ENCODE peak calls at places on chromosomes 16 and 17, in five cellular contexts. One of them, this sample, is unnamed.

GRCh38 chr17:1606352-1606985 is 22.2 kb downstream of the SLC43A2 start:
- DNase-seq in PC-3: no peak
- DNase-seq in neural progenitor cell: no peak
- DNase-seq in SK-N-SH: no peak
- DNase-seq in HCT116: no peak
- DNase-seq in this sample: no peak

GRCh38 chr16:19294156-19294649 is 8.7 kb downstream of the CLEC19A start:
- DNase-seq in PC-3: no peak
- DNase-seq in neural progenitor cell: no peak
- DNase-seq in SK-N-SH: no peak
- DNase-seq in HCT116: no peak
- DNase-seq in this sample: peak; percentile 84

GRCh38 chr16:85554791-85555548 is 58.2 kb upstream of the GSE1 start:
- DNase-seq in PC-3: peak; percentile 21
- DNase-seq in neural progenitor cell: peak; percentile 62
- DNase-seq in SK-N-SH: no peak
- DNase-seq in HCT116: no peak
- DNase-seq in this sample: peak; percentile 14

GRCh38 chr16:87815567-87815966 is 49.8 kb upstream of the KLHDC4 start:
- DNase-seq in PC-3: no peak
- DNase-seq in neural progenitor cell: peak; percentile 43
- DNase-seq in SK-N-SH: no peak
- DNase-seq in HCT116: no peak
- DNase-seq in this sample: no peak

GRCh38 chr17:37650419-37651003 is 7.3 kb upstream of the DDX52 start:
- DNase-seq in PC-3: peak; percentile 46
- DNase-seq in neural progenitor cell: peak; percentile 74
- DNase-seq in SK-N-SH: peak; percentile 54
- DNase-seq in HCT116: peak; percentile 41
- DNase-seq in this sample: peak; percentile 21

GRCh38 chr17:69428252-69428980 is 13.9 kb downstream of the MAP2K6 start:
- DNase-seq in PC-3: no peak
- DNase-seq in neural progenitor cell: no peak
- DNase-seq in SK-N-SH: no peak
- DNase-seq in HCT116: no peak
- DNase-seq in this sample: no peak

GRCh38 chr16:84362410-84362809 is 5.9 kb upstream of the ATP2C2 start:
- DNase-seq in PC-3: peak; percentile 64
- DNase-seq in neural progenitor cell: peak; percentile 85
- DNase-seq in SK-N-SH: no peak
- DNase-seq in HCT116: no peak
- DNase-seq in this sample: no peak

GRCh38 chr17:48529191-48529979 is 1.4 kb downstream of the HOXB1 start:
- DNase-seq in PC-3: no peak
- DNase-seq in neural progenitor cell: no peak
- DNase-seq in SK-N-SH: no peak
- DNase-seq in HCT116: no peak
- DNase-seq in this sample: no peak

GRCh38 chr17:74890554-74890953 is 2.9 kb downstream of the FADS6 start:
- DNase-seq in PC-3: no peak
- DNase-seq in neural progenitor cell: no peak
- DNase-seq in SK-N-SH: no peak
- DNase-seq in HCT116: no peak
- DNase-seq in this sample: no peak

GRCh38 chr17:44965491-44966234 is 2.4 kb downstream of the C1QL1 start:
- DNase-seq in PC-3: no peak
- DNase-seq in neural progenitor cell: no peak
- DNase-seq in SK-N-SH: no peak
- DNase-seq in HCT116: no peak
- DNase-seq in this sample: no peak

GRCh38 chr17:75856062-75856681 is 1.0 kb upstream of the WBP2 start:
- DNase-seq in PC-3: peak; percentile 45
- DNase-seq in neural progenitor cell: no peak
- DNase-seq in SK-N-SH: no peak
- DNase-seq in HCT116: no peak
- DNase-seq in this sample: peak; percentile 41

GRCh38 chr16:77304134-77304533 is 104.9 kb downstream of the SYCE1L start:
- DNase-seq in PC-3: no peak
- DNase-seq in neural progenitor cell: no peak
- DNase-seq in SK-N-SH: no peak
- DNase-seq in HCT116: no peak
- DNase-seq in this sample: no peak

GRCh38 chr16:18800674-18801196 is 614 bp downstream of the ARL6IP1 start:
- DNase-seq in PC-3: no peak
- DNase-seq in neural progenitor cell: peak; percentile 73
- DNase-seq in SK-N-SH: no peak
- DNase-seq in HCT116: no peak
- DNase-seq in this sample: no peak

GRCh38 chr17:62653002-62653830 is 25.7 kb downstream of the MRC2 start:
- DNase-seq in PC-3: peak; percentile 68
- DNase-seq in neural progenitor cell: peak; percentile 95
- DNase-seq in SK-N-SH: peak; percentile 97
- DNase-seq in HCT116: no peak
- DNase-seq in this sample: peak; percentile 34

GRCh38 chr17:45341389-45342158 is 24.8 kb upstream of the MAP3K14 start:
- DNase-seq in PC-3: peak; percentile 36
- DNase-seq in neural progenitor cell: peak; percentile 74
- DNase-seq in SK-N-SH: peak; percentile 62
- DNase-seq in HCT116: peak; percentile 66
- DNase-seq in this sample: no peak

GRCh38 chr16:24978370-24978914 is 36.7 kb downstream of the ARHGAP17 start:
- DNase-seq in PC-3: no peak
- DNase-seq in neural progenitor cell: no peak
- DNase-seq in SK-N-SH: no peak
- DNase-seq in HCT116: no peak
- DNase-seq in this sample: no peak

GRCh38 chr16:1394367-1394951 is 20.0 kb downstream of the UNKL start:
- DNase-seq in PC-3: no peak
- DNase-seq in neural progenitor cell: no peak
- DNase-seq in SK-N-SH: no peak
- DNase-seq in HCT116: no peak
- DNase-seq in this sample: no peak

GRCh38 chr16:85608515-85608885 is 4.6 kb upstream of the GSE1 start:
- DNase-seq in PC-3: no peak
- DNase-seq in neural progenitor cell: no peak
- DNase-seq in SK-N-SH: no peak
- DNase-seq in HCT116: no peak
- DNase-seq in this sample: no peak

GRCh38 chr17:83078378-83079339 is 750 bp upstream of the METRNL start:
- DNase-seq in PC-3: no peak
- DNase-seq in neural progenitor cell: peak; percentile 46
- DNase-seq in SK-N-SH: peak; percentile 77
- DNase-seq in HCT116: no peak
- DNase-seq in this sample: no peak

GRCh38 chr16:17330019-17330570 is 140.7 kb downstream of the XYLT1 start:
- DNase-seq in PC-3: no peak
- DNase-seq in neural progenitor cell: no peak
- DNase-seq in SK-N-SH: no peak
- DNase-seq in HCT116: no peak
- DNase-seq in this sample: no peak

GRCh38 chr17:21098934-21099687 is 27.7 kb upstream of the DHRS7B start:
- DNase-seq in PC-3: peak; percentile 95
- DNase-seq in neural progenitor cell: peak; percentile 95
- DNase-seq in SK-N-SH: peak; percentile 90
- DNase-seq in HCT116: peak; percentile 90
- DNase-seq in this sample: peak; percentile 94

GRCh38 chr16:57634171-57634570 is 5.7 kb downstream of the ADGRG1 start:
- DNase-seq in PC-3: peak; percentile 76
- DNase-seq in neural progenitor cell: no peak
- DNase-seq in SK-N-SH: no peak
- DNase-seq in HCT116: no peak
- DNase-seq in this sample: no peak

GRCh38 chr17:55577011-55577586 is 65.8 kb upstream of the SMIM36 start:
- DNase-seq in PC-3: peak; percentile 71
- DNase-seq in neural progenitor cell: no peak
- DNase-seq in SK-N-SH: no peak
- DNase-seq in HCT116: no peak
- DNase-seq in this sample: peak; percentile 45

GRCh38 chr17:48542956-48543853 is 1.7 kb downstream of the HOXB2 start:
- DNase-seq in PC-3: peak; percentile 45
- DNase-seq in neural progenitor cell: peak; percentile 79
- DNase-seq in SK-N-SH: peak; percentile 66
- DNase-seq in HCT116: no peak
- DNase-seq in this sample: peak; percentile 45

GRCh38 chr17:47703191-47703591 is 9.2 kb downstream of the TBKBP1 start:
- DNase-seq in PC-3: no peak
- DNase-seq in neural progenitor cell: no peak
- DNase-seq in SK-N-SH: no peak
- DNase-seq in HCT116: no peak
- DNase-seq in this sample: no peak

GRCh38 chr17:39595294-39595693 is 12.4 kb downstream of the NEUROD2 start:
- DNase-seq in PC-3: no peak
- DNase-seq in neural progenitor cell: no peak
- DNase-seq in SK-N-SH: no peak
- DNase-seq in HCT116: no peak
- DNase-seq in this sample: no peak

GRCh38 chr17:28972437-28972836 is 21.1 kb upstream of the PHF12 start:
- DNase-seq in PC-3: no peak
- DNase-seq in neural progenitor cell: no peak
- DNase-seq in SK-N-SH: no peak
- DNase-seq in HCT116: no peak
- DNase-seq in this sample: no peak

GRCh38 chr16:78984324-78984723 is 616.2 kb downstream of the MAF start:
- DNase-seq in PC-3: no peak
- DNase-seq in neural progenitor cell: no peak
- DNase-seq in SK-N-SH: no peak
- DNase-seq in HCT116: no peak
- DNase-seq in this sample: no peak

GRCh38 chr17:65039349-65039988 is 17.1 kb downstream of the GNA13 start:
- DNase-seq in PC-3: peak; percentile 86
- DNase-seq in neural progenitor cell: no peak
- DNase-seq in SK-N-SH: no peak
- DNase-seq in HCT116: no peak
- DNase-seq in this sample: peak; percentile 91

GRCh38 chr16:85399583-85400284 is 213.4 kb upstream of the GSE1 start:
- DNase-seq in PC-3: no peak
- DNase-seq in neural progenitor cell: no peak
- DNase-seq in SK-N-SH: no peak
- DNase-seq in HCT116: no peak
- DNase-seq in this sample: no peak

GRCh38 chr16:77599793-77600415 is 122.4 kb upstream of the NUDT7 start:
- DNase-seq in PC-3: peak; percentile 43
- DNase-seq in neural progenitor cell: peak; percentile 49
- DNase-seq in SK-N-SH: peak; percentile 30
- DNase-seq in HCT116: peak; percentile 19
- DNase-seq in this sample: peak; percentile 21

GRCh38 chr16:24286713-24287405 is 30.7 kb downstream of the CACNG3 start:
- DNase-seq in PC-3: no peak
- DNase-seq in neural progenitor cell: no peak
- DNase-seq in SK-N-SH: no peak
- DNase-seq in HCT116: no peak
- DNase-seq in this sample: no peak

GRCh38 chr16:84312783-84313382 is 18.2 kb downstream of the WFDC1 start:
- DNase-seq in PC-3: peak; percentile 24
- DNase-seq in neural progenitor cell: peak; percentile 66
- DNase-seq in SK-N-SH: peak; percentile 58
- DNase-seq in HCT116: peak; percentile 57
- DNase-seq in this sample: no peak

GRCh38 chr17:2388705-2389099 is 12.2 kb downstream of the MNT start:
- DNase-seq in PC-3: no peak
- DNase-seq in neural progenitor cell: peak; percentile 42
- DNase-seq in SK-N-SH: peak; percentile 38
- DNase-seq in HCT116: no peak
- DNase-seq in this sample: no peak

GRCh38 chr16:19745286-19746018 is 27.4 kb downstream of the IQCK start:
- DNase-seq in PC-3: peak; percentile 39
- DNase-seq in neural progenitor cell: no peak
- DNase-seq in SK-N-SH: no peak
- DNase-seq in HCT116: no peak
- DNase-seq in this sample: no peak

GRCh38 chr16:17222756-17223411 is 247.9 kb downstream of the XYLT1 start:
- DNase-seq in PC-3: no peak
- DNase-seq in neural progenitor cell: no peak
- DNase-seq in SK-N-SH: no peak
- DNase-seq in HCT116: no peak
- DNase-seq in this sample: no peak

GRCh38 chr17:41580651-41581365 is 5.9 kb downstream of the KRT14 start:
- DNase-seq in PC-3: peak; percentile 52
- DNase-seq in neural progenitor cell: no peak
- DNase-seq in SK-N-SH: no peak
- DNase-seq in HCT116: no peak
- DNase-seq in this sample: no peak

GRCh38 chr17:70047619-70048018 is 27.4 kb upstream of the KCNJ16 start:
- DNase-seq in PC-3: peak; percentile 11
- DNase-seq in neural progenitor cell: no peak
- DNase-seq in SK-N-SH: no peak
- DNase-seq in HCT116: no peak
- DNase-seq in this sample: no peak

GRCh38 chr16:88926374-88926990 is 50.5 kb downstream of the CBFA2T3 start:
- DNase-seq in PC-3: peak; percentile 21
- DNase-seq in neural progenitor cell: peak; percentile 58
- DNase-seq in SK-N-SH: no peak
- DNase-seq in HCT116: peak; percentile 78
- DNase-seq in this sample: no peak
- H3K9ac ChIP-seq in PC-3: no peak overlapping the region
- H3K9ac ChIP-seq in neural progenitor cell: no peak overlapping the region
- H3K9ac ChIP-seq in SK-N-SH: no peak overlapping the region
- H3K9ac ChIP-seq in HCT116: peak overlapping the region; percentile 58
- H3K9ac ChIP-seq in this sample: no peak overlapping the region

DNA sequence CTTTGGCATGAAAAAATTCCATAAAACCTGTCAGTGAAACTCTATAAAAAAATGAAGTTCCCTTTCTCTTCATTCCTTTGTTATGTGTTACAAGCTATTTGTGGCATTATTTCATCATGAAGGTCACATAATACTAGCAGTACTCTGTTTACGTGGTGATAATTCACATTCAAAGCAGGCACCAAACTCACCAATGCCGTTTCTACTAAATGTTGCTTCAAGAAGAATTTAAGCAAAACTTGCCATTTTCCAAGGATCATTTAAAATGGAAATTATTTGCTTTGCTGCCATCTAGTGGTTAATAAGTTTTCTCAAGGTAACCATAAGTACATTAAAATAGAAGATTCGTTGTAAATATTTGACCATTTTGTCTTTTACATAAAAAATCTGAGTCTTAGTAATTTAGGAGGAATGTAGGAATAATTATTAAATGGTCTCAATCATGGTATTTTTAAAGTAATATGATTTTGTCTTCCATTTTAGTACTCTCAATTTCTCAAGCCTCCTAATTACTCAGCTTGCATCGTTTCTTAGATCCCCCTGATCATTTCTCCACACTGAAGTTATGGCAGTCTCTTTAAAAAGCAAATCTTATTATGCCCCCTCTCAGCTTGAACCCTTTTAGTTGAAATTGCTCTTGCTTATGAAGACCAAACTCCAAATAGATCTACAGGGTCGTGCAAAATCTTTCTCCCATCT is 80.8 kb downstream of the OMG start:
- DNase-seq in PC-3: peak; percentile 62
- DNase-seq in neural progenitor cell: peak; percentile 60
- DNase-seq in SK-N-SH: peak; percentile 18
- DNase-seq in HCT116: peak; percentile 19
- DNase-seq in this sample: peak; percentile 69
- TF ChIP-seq CTCF in PC-3: peak; percentile 68
- TF ChIP-seq CTCF in neural progenitor cell: peak; percentile 79
- TF ChIP-seq CTCF in SK-N-SH: peak; percentile 78
- TF ChIP-seq CTCF in HCT116: no peak
- TF ChIP-seq CTCF in this sample: peak; percentile 63

GRCh38 chr17:31050948-31051347 is 43.8 kb upstream of the NF1 start:
- DNase-seq in PC-3: no peak
- DNase-seq in neural progenitor cell: no peak
- DNase-seq in SK-N-SH: no peak
- DNase-seq in HCT116: no peak
- DNase-seq in this sample: no peak
- TF ChIP-seq EZH2phosphoT487 in PC-3: no peak
- TF ChIP-seq EZH2phosphoT487 in neural progenitor cell: no peak
- TF ChIP-seq EZH2phosphoT487 in SK-N-SH: no peak
- TF ChIP-seq EZH2phosphoT487 in HCT116: no peak
- TF ChIP-seq EZH2phosphoT487 in this sample: no peak

GRCh38 chr16:88983771-88984687 is 7.0 kb upstream of the CBFA2T3 start:
- DNase-seq in PC-3: no peak
- DNase-seq in neural progenitor cell: no peak
- DNase-seq in SK-N-SH: no peak
- DNase-seq in HCT116: no peak
- DNase-seq in this sample: no peak
- H3K9ac ChIP-seq in PC-3: no peak overlapping the region
- H3K9ac ChIP-seq in neural progenitor cell: no peak overlapping the region
- H3K9ac ChIP-seq in SK-N-SH: no peak overlapping the region
- H3K9ac ChIP-seq in HCT116: no peak overlapping the region
- H3K9ac ChIP-seq in this sample: no peak overlapping the region